ENCODE peak calls at places on chromosomes 11 and 22, in nine cellular contexts. One of them, this sample, is unnamed.
A peak's percentile ranks its signal among the peaks of the same experiment; 100 is the strongest.

GRCh38 chr22:40203568-40203967 is 25.8 kb downstream of the TNRC6B start:
- DNase-seq in endodermal cell: no peak
- DNase-seq in right atrium auricular region: no peak
- DNase-seq in A549: no peak
- DNase-seq in cardiac fibroblast: peak; percentile 43
- DNase-seq in colonic mucosa: no peak
- DNase-seq in OCI-LY7: peak; percentile 63
- DNase-seq in fibroblast of the aortic adventitia: no peak
- DNase-seq in H9: no peak
- DNase-seq in this sample: peak; percentile 48

GRCh38 chr22:36613958-36614357 is 85.0 kb upstream of the EIF3D start:
- DNase-seq in cardiac fibroblast: no peak
- DNase-seq in H9: no peak
- DNase-seq in fibroblast of the aortic adventitia: peak; percentile 1
- DNase-seq in A549: peak; percentile 5
- DNase-seq in right atrium auricular region: no peak
- DNase-seq in OCI-LY7: no peak
- DNase-seq in colonic mucosa: no peak
- DNase-seq in endodermal cell: no peak
- DNase-seq in this sample: no peak

GRCh38 chr11:47967577-47968230 is 12.7 kb upstream of the PTPRJ start:
- DNase-seq in endodermal cell: no peak
- DNase-seq in cardiac fibroblast: peak; percentile 77
- DNase-seq in right atrium auricular region: no peak
- DNase-seq in colonic mucosa: no peak
- DNase-seq in OCI-LY7: no peak
- DNase-seq in fibroblast of the aortic adventitia: peak; percentile 56
- DNase-seq in A549: no peak
- DNase-seq in H9: no peak
- DNase-seq in this sample: no peak

GRCh38 chr11:70828498-70829159 is 423.7 kb downstream of the SHANK2 start:
- DNase-seq in H9: no peak
- DNase-seq in colonic mucosa: peak; percentile 30
- DNase-seq in endodermal cell: no peak
- DNase-seq in right atrium auricular region: no peak
- DNase-seq in A549: no peak
- DNase-seq in cardiac fibroblast: no peak
- DNase-seq in fibroblast of the aortic adventitia: no peak
- DNase-seq in OCI-LY7: no peak
- DNase-seq in this sample: no peak

GRCh38 chr22:35540600-35541253 is at the start of gene RASD2:
- DNase-seq in endodermal cell: peak; percentile 78
- DNase-seq in fibroblast of the aortic adventitia: no peak
- DNase-seq in H9: peak; percentile 65
- DNase-seq in cardiac fibroblast: no peak
- DNase-seq in right atrium auricular region: no peak
- DNase-seq in A549: peak; percentile 57
- DNase-seq in OCI-LY7: peak; percentile 31
- DNase-seq in colonic mucosa: peak; percentile 25
- DNase-seq in this sample: no peak

GRCh38 chr11:43933608-43934358 is 8.7 kb upstream of the C11orf96 start:
- DNase-seq in cardiac fibroblast: peak; percentile 33
- DNase-seq in A549: no peak
- DNase-seq in endodermal cell: no peak
- DNase-seq in H9: no peak
- DNase-seq in fibroblast of the aortic adventitia: peak; percentile 65
- DNase-seq in colonic mucosa: no peak
- DNase-seq in right atrium auricular region: no peak
- DNase-seq in OCI-LY7: no peak
- DNase-seq in this sample: no peak

GRCh38 chr11:65766535-65766934 is 14.2 kb downstream of the AP5B1 start:
- DNase-seq in OCI-LY7: no peak
- DNase-seq in cardiac fibroblast: peak; percentile 20
- DNase-seq in right atrium auricular region: no peak
- DNase-seq in endodermal cell: no peak
- DNase-seq in A549: no peak
- DNase-seq in colonic mucosa: no peak
- DNase-seq in H9: no peak
- DNase-seq in fibroblast of the aortic adventitia: peak; percentile 32
- DNase-seq in this sample: no peak

GRCh38 chr11:69704508-69705245 is 855 bp upstream of the FGF19 start:
- DNase-seq in colonic mucosa: no peak
- DNase-seq in right atrium auricular region: no peak
- DNase-seq in H9: peak; percentile 94
- DNase-seq in fibroblast of the aortic adventitia: no peak
- DNase-seq in A549: peak; percentile 46
- DNase-seq in endodermal cell: peak; percentile 98
- DNase-seq in cardiac fibroblast: peak; percentile 8
- DNase-seq in OCI-LY7: no peak
- DNase-seq in this sample: peak; percentile 70

GRCh38 chr22:47618611-47619010 is 856.2 kb downstream of the TBC1D22A start:
- DNase-seq in A549: no peak
- DNase-seq in OCI-LY7: no peak
- DNase-seq in right atrium auricular region: no peak
- DNase-seq in cardiac fibroblast: no peak
- DNase-seq in H9: no peak
- DNase-seq in fibroblast of the aortic adventitia: no peak
- DNase-seq in endodermal cell: peak; percentile 33
- DNase-seq in colonic mucosa: no peak
- DNase-seq in this sample: no peak

GRCh38 chr11:35373284-35373933 is 45.9 kb downstream of the SLC1A2 start:
- DNase-seq in endodermal cell: peak; percentile 27
- DNase-seq in fibroblast of the aortic adventitia: no peak
- DNase-seq in colonic mucosa: peak; percentile 37
- DNase-seq in OCI-LY7: no peak
- DNase-seq in A549: peak; percentile 74
- DNase-seq in right atrium auricular region: no peak
- DNase-seq in cardiac fibroblast: no peak
- DNase-seq in H9: no peak
- DNase-seq in this sample: no peak

GRCh38 chr22:46175631-46176030 is 25.3 kb downstream of the PPARA start:
- DNase-seq in right atrium auricular region: no peak
- DNase-seq in endodermal cell: no peak
- DNase-seq in A549: no peak
- DNase-seq in H9: no peak
- DNase-seq in colonic mucosa: no peak
- DNase-seq in cardiac fibroblast: peak; percentile 89
- DNase-seq in fibroblast of the aortic adventitia: peak; percentile 28
- DNase-seq in OCI-LY7: no peak
- DNase-seq in this sample: no peak

GRCh38 chr22:32583921-32584335 is 109.3 kb downstream of the FBXO7 start:
- DNase-seq in endodermal cell: no peak
- DNase-seq in fibroblast of the aortic adventitia: peak; percentile 38
- DNase-seq in H9: no peak
- DNase-seq in A549: peak; percentile 52
- DNase-seq in colonic mucosa: no peak
- DNase-seq in OCI-LY7: no peak
- DNase-seq in cardiac fibroblast: no peak
- DNase-seq in right atrium auricular region: no peak
- DNase-seq in this sample: no peak

GRCh38 chr11:3095712-3096361 is 38.6 kb upstream of the CARS1 start:
- DNase-seq in colonic mucosa: no peak
- DNase-seq in endodermal cell: no peak
- DNase-seq in OCI-LY7: no peak
- DNase-seq in right atrium auricular region: no peak
- DNase-seq in H9: no peak
- DNase-seq in cardiac fibroblast: peak; percentile 89
- DNase-seq in fibroblast of the aortic adventitia: peak; percentile 80
- DNase-seq in A549: no peak
- DNase-seq in this sample: no peak

GRCh38 chr11:19259487-19260345 is 19.0 kb upstream of the E2F8 start:
- DNase-seq in cardiac fibroblast: peak; percentile 74
- DNase-seq in endodermal cell: peak; percentile 88
- DNase-seq in right atrium auricular region: peak; percentile 79
- DNase-seq in A549: peak; percentile 62
- DNase-seq in OCI-LY7: peak; percentile 70
- DNase-seq in colonic mucosa: peak; percentile 78
- DNase-seq in fibroblast of the aortic adventitia: peak; percentile 69
- DNase-seq in H9: peak; percentile 52
- DNase-seq in this sample: peak; percentile 68

GRCh38 chr11:44136176-44136945 is 40.9 kb downstream of the EXT2 start:
- DNase-seq in H9: no peak
- DNase-seq in endodermal cell: no peak
- DNase-seq in right atrium auricular region: no peak
- DNase-seq in A549: no peak
- DNase-seq in cardiac fibroblast: no peak
- DNase-seq in fibroblast of the aortic adventitia: no peak
- DNase-seq in colonic mucosa: no peak
- DNase-seq in OCI-LY7: no peak
- DNase-seq in this sample: no peak

GRCh38 chr22:44925465-44926123 is 84.2 kb downstream of the PHF21B start:
- DNase-seq in colonic mucosa: no peak
- DNase-seq in cardiac fibroblast: no peak
- DNase-seq in OCI-LY7: no peak
- DNase-seq in fibroblast of the aortic adventitia: no peak
- DNase-seq in endodermal cell: no peak
- DNase-seq in A549: no peak
- DNase-seq in H9: no peak
- DNase-seq in right atrium auricular region: no peak
- DNase-seq in this sample: no peak

GRCh38 chr11:46099973-46100335 is 21.3 kb downstream of the PHF21A start:
- DNase-seq in right atrium auricular region: no peak
- DNase-seq in H9: no peak
- DNase-seq in fibroblast of the aortic adventitia: peak; percentile 50
- DNase-seq in OCI-LY7: no peak
- DNase-seq in colonic mucosa: no peak
- DNase-seq in endodermal cell: no peak
- DNase-seq in cardiac fibroblast: peak; percentile 46
- DNase-seq in A549: no peak
- DNase-seq in this sample: no peak

GRCh38 chr11:121236115-121237001 is 56.2 kb upstream of the SC5D start:
- DNase-seq in OCI-LY7: no peak
- DNase-seq in colonic mucosa: no peak
- DNase-seq in endodermal cell: peak; percentile 62
- DNase-seq in right atrium auricular region: no peak
- DNase-seq in cardiac fibroblast: peak; percentile 40
- DNase-seq in H9: no peak
- DNase-seq in A549: no peak
- DNase-seq in fibroblast of the aortic adventitia: peak; percentile 15
- DNase-seq in this sample: peak; percentile 47

GRCh38 chr11:17298302-17298701 is 21.8 kb downstream of the NUCB2 start:
- DNase-seq in right atrium auricular region: no peak
- DNase-seq in colonic mucosa: no peak
- DNase-seq in A549: no peak
- DNase-seq in H9: no peak
- DNase-seq in endodermal cell: no peak
- DNase-seq in cardiac fibroblast: no peak
- DNase-seq in fibroblast of the aortic adventitia: no peak
- DNase-seq in OCI-LY7: no peak
- DNase-seq in this sample: peak; percentile 20

GRCh38 chr11:7657306-7658025 is 15.8 kb downstream of the CYB5R2 start:
- DNase-seq in H9: peak; percentile 76
- DNase-seq in colonic mucosa: peak; percentile 69
- DNase-seq in endodermal cell: peak; percentile 82
- DNase-seq in A549: peak; percentile 77
- DNase-seq in cardiac fibroblast: peak; percentile 76
- DNase-seq in right atrium auricular region: peak; percentile 83
- DNase-seq in fibroblast of the aortic adventitia: peak; percentile 87
- DNase-seq in OCI-LY7: no peak
- DNase-seq in this sample: peak; percentile 28
- TF ChIP-seq CTCF in H9: peak; percentile 81
- TF ChIP-seq CTCF in colonic mucosa: peak; percentile 37
- TF ChIP-seq CTCF in endodermal cell: peak; percentile 59
- TF ChIP-seq CTCF in A549: peak; percentile 81
- TF ChIP-seq CTCF in cardiac fibroblast: peak; percentile 62
- TF ChIP-seq CTCF in right atrium auricular region: peak; percentile 71
- TF ChIP-seq CTCF in fibroblast of the aortic adventitia: peak; percentile 73
- TF ChIP-seq CTCF in OCI-LY7: peak; percentile 36
- TF ChIP-seq CTCF in this sample: peak; percentile 51

GRCh38 chr11:27699926-27700350 is 317 bp downstream of the BDNF start:
- DNase-seq in fibroblast of the aortic adventitia: no peak
- DNase-seq in colonic mucosa: no peak
- DNase-seq in OCI-LY7: no peak
- DNase-seq in A549: no peak
- DNase-seq in H9: no peak
- DNase-seq in right atrium auricular region: no peak
- DNase-seq in endodermal cell: peak; percentile 72
- DNase-seq in cardiac fibroblast: peak; percentile 20
- DNase-seq in this sample: no peak

GRCh38 chr11:27700351-27701261 is at the start of gene BDNF:
- DNase-seq in H9: peak; percentile 58
- DNase-seq in fibroblast of the aortic adventitia: peak; percentile 55
- DNase-seq in OCI-LY7: no peak
- DNase-seq in colonic mucosa: no peak
- DNase-seq in endodermal cell: peak; percentile 79
- DNase-seq in right atrium auricular region: no peak
- DNase-seq in cardiac fibroblast: peak; percentile 51
- DNase-seq in A549: peak; percentile 67
- DNase-seq in this sample: peak; percentile 27

GRCh38 chr11:27698872-27699241 is 1.4 kb downstream of the BDNF start:
- DNase-seq in OCI-LY7: peak; percentile 60
- DNase-seq in fibroblast of the aortic adventitia: peak; percentile 93
- DNase-seq in H9: peak; percentile 95
- DNase-seq in right atrium auricular region: no peak
- DNase-seq in cardiac fibroblast: peak; percentile 94
- DNase-seq in endodermal cell: peak; percentile 98
- DNase-seq in colonic mucosa: peak; percentile 76
- DNase-seq in A549: peak; percentile 92
- DNase-seq in this sample: peak; percentile 78

GRCh38 chr11:27697679-27698275 is 2.5 kb downstream of the BDNF start:
- DNase-seq in right atrium auricular region: no peak
- DNase-seq in endodermal cell: no peak
- DNase-seq in A549: no peak
- DNase-seq in fibroblast of the aortic adventitia: peak; percentile 44
- DNase-seq in OCI-LY7: no peak
- DNase-seq in H9: no peak
- DNase-seq in colonic mucosa: no peak
- DNase-seq in cardiac fibroblast: peak; percentile 73
- DNase-seq in this sample: no peak

GRCh38 chr11:27699242-27699925 is 871 bp downstream of the BDNF start:
- DNase-seq in OCI-LY7: no peak
- DNase-seq in H9: peak; percentile 55
- DNase-seq in A549: peak; percentile 73
- DNase-seq in fibroblast of the aortic adventitia: peak; percentile 62
- DNase-seq in colonic mucosa: no peak
- DNase-seq in endodermal cell: peak; percentile 81
- DNase-seq in cardiac fibroblast: no peak
- DNase-seq in right atrium auricular region: no peak
- DNase-seq in this sample: no peak
- TF ChIP-seq CTCF in OCI-LY7: no peak
- TF ChIP-seq CTCF in H9: no peak
- TF ChIP-seq CTCF in A549: no peak
- TF ChIP-seq CTCF in fibroblast of the aortic adventitia: no peak
- TF ChIP-seq CTCF in colonic mucosa: no peak
- TF ChIP-seq CTCF in endodermal cell: no peak
- TF ChIP-seq CTCF in cardiac fibroblast: no peak
- TF ChIP-seq CTCF in right atrium auricular region: no peak
- TF ChIP-seq CTCF in this sample: no peak

GRCh38 chr11:126061707-126062678 is 673 bp downstream of the CDON start:
- DNase-seq in A549: peak; percentile 52
- DNase-seq in colonic mucosa: peak; percentile 35
- DNase-seq in endodermal cell: peak; percentile 84
- DNase-seq in cardiac fibroblast: peak; percentile 24
- DNase-seq in right atrium auricular region: no peak
- DNase-seq in fibroblast of the aortic adventitia: peak; percentile 53
- DNase-seq in OCI-LY7: peak; percentile 13
- DNase-seq in H9: peak; percentile 62
- DNase-seq in this sample: peak; percentile 34
- TF ChIP-seq CTCF in A549: peak; percentile 47
- TF ChIP-seq CTCF in colonic mucosa: peak; percentile 28
- TF ChIP-seq CTCF in endodermal cell: peak; percentile 82
- TF ChIP-seq CTCF in cardiac fibroblast: peak; percentile 44
- TF ChIP-seq CTCF in right atrium auricular region: peak; percentile 63
- TF ChIP-seq CTCF in fibroblast of the aortic adventitia: peak; percentile 69
- TF ChIP-seq CTCF in OCI-LY7: no peak
- TF ChIP-seq CTCF in H9: peak; percentile 70
- TF ChIP-seq CTCF in this sample: no peak

GRCh38 chr22:38700789-38701628 is at the start of gene JOSD1:
- DNase-seq in cardiac fibroblast: peak; percentile 93
- DNase-seq in colonic mucosa: peak; percentile 98
- DNase-seq in H9: peak; percentile 93
- DNase-seq in OCI-LY7: peak; percentile 96
- DNase-seq in right atrium auricular region: peak; percentile 96
- DNase-seq in fibroblast of the aortic adventitia: peak; percentile 94
- DNase-seq in endodermal cell: peak; percentile 96
- DNase-seq in A549: peak; percentile 95
- DNase-seq in this sample: peak; percentile 97
- TF ChIP-seq CTCF in cardiac fibroblast: no peak
- TF ChIP-seq CTCF in colonic mucosa: no peak
- TF ChIP-seq CTCF in H9: no peak
- TF ChIP-seq CTCF in OCI-LY7: no peak
- TF ChIP-seq CTCF in right atrium auricular region: peak; percentile 20
- TF ChIP-seq CTCF in fibroblast of the aortic adventitia: no peak
- TF ChIP-seq CTCF in endodermal cell: peak; percentile 22
- TF ChIP-seq CTCF in A549: no peak
- TF ChIP-seq CTCF in this sample: no peak

This sample was measured in GM13977.